ENCODE peak calls at places on chromosomes 4 and X, in four cellular contexts. Q, U, B and Z are unnamed samples.

GRCh38 chrX:19991350-19991718 is 473 bp upstream of the BCLAF3 start:
- DNase-seq in Q (no peak), U (no peak), B (no peak), Z (no peak)

GRCh38 chr4:72110886-72111285 is 79.1 kb downstream of the NPFFR2 start:
- DNase-seq in Q (no peak), U (no peak), B (no peak), Z (no peak)

GRCh38 chr4:110626532-110627153 is 3.8 kb upstream of the PITX2 start:
- DNase-seq in Q (no peak), U (no peak), B (no peak), Z (no peak)

GRCh38 chr4:184347251-184348239 is 126.8 kb downstream of the IRF2 start:
- DNase-seq in Q (peak), U (no peak), B (peak), Z (peak)

GRCh38 chr4:38099020-38099600 is 138.9 kb downstream of the PTTG2 start:
- DNase-seq in Q (no peak), U (no peak), B (no peak), Z (no peak)

GRCh38 chrX:16739574-16739973 is 20.2 kb downstream of the SYAP1 start:
- DNase-seq in Q (no peak), U (peak), B (no peak), Z (no peak)

GRCh38 chr4:126604273-126604867 is 1028.4 kb upstream of the INTU start:
- DNase-seq in Q (peak), U (peak), B (no peak), Z (peak)

GRCh38 chrX:41081821-41082220 is 3.4 kb upstream of the USP9X start:
- DNase-seq in Q (no peak), U (no peak), B (no peak), Z (no peak)

GRCh38 chrX:91414710-91415109 is 19.9 kb upstream of the PABPC5 start:
- DNase-seq in Q (peak), U (no peak), B (no peak), Z (peak)

GRCh38 chrX:45628041-45628440 is 427.4 kb upstream of the DIPK2B start:
- DNase-seq in Q (no peak), U (no peak), B (no peak), Z (no peak)

GRCh38 chr4:26284536-26284935 is 36.3 kb upstream of the RBPJ start:
- DNase-seq in Q (no peak), U (no peak), B (no peak), Z (no peak)

GRCh38 chr4:144343143-144343755 is 202.7 kb upstream of the GYPA start:
- DNase-seq in Q (no peak), U (no peak), B (no peak), Z (no peak)

GRCh38 chrX:24117288-24117687 is 32.2 kb upstream of the ZFX start:
- DNase-seq in Q (no peak), U (no peak), B (no peak), Z (no peak)

GRCh38 chr4:183540498-183540953 is 35.7 kb downstream of the ING2 start:
- DNase-seq in Q (no peak), U (no peak), B (no peak), Z (no peak)

GRCh38 chr4:5146248-5146647 is 95.0 kb downstream of the STK32B start:
- DNase-seq in Q (no peak), U (no peak), B (no peak), Z (no peak)

GRCh38 chr4:2241003-2241402 is 918 bp downstream of the HAUS3 start:
- DNase-seq in Q (no peak), U (no peak), B (no peak), Z (no peak)

GRCh38 chrX:100413231-100413630 is 3.2 kb upstream of the PCDH19 start:
- DNase-seq in Q (peak), U (peak), B (peak), Z (peak)

GRCh38 chr4:65498606-65499005 is 171.7 kb downstream of the EPHA5 start:
- DNase-seq in Q (no peak), U (no peak), B (no peak), Z (no peak)

GRCh38 chr4:94827481-94828110 is 69.8 kb downstream of the BMPR1B start:
- DNase-seq in Q (peak), U (no peak), B (no peak), Z (no peak)

GRCh38 chrX:70190225-70190624 is 12.9 kb downstream of the DGAT2L6 start:
- DNase-seq in Q (no peak), U (no peak), B (no peak), Z (no peak)

GRCh38 chr4:154551872-154552686 is 1.9 kb upstream of the PLRG1 start:
- DNase-seq in Q (peak), U (peak), B (peak), Z (peak)

GRCh38 chr4:107017681-107018321 is 18.3 kb downstream of the DKK2 start:
- DNase-seq in Q (no peak), U (no peak), B (no peak), Z (no peak)

GRCh38 chr4:92198711-92199110 is 105.1 kb upstream of the GRID2 start:
- DNase-seq in Q (no peak), U (no peak), B (no peak), Z (no peak)

GRCh38 chr4:15457401-15458201 is 12.1 kb upstream of the CC2D2A start:
- DNase-seq in Q (peak), U (peak), B (peak), Z (peak)

GRCh38 chrX:132488092-132488749 is 617 bp downstream of the MBNL3 start:
- DNase-seq in Q (no peak), U (no peak), B (no peak), Z (no peak)

GRCh38 chrX:132488819-132489255 is at the start of gene MBNL3:
- DNase-seq in Q (no peak), U (peak), B (no peak), Z (peak)

GRCh38 chrX:132489256-132490085 is 633 bp upstream of the MBNL3 start:
- DNase-seq in Q (no peak), U (no peak), B (no peak), Z (peak)

GRCh38 chrX:132491191-132491590 is 2.4 kb upstream of the MBNL3 start:
- DNase-seq in Q (no peak), U (peak), B (no peak), Z (no peak)

GRCh38 chrX:132490086-132490419 is 1.2 kb upstream of the MBNL3 start:
- DNase-seq in Q (no peak), U (peak), B (no peak), Z (no peak)
- TF ChIP-seq SP1 in Q (no peak), U (no peak), B (no peak), Z (no peak)

DNA sequence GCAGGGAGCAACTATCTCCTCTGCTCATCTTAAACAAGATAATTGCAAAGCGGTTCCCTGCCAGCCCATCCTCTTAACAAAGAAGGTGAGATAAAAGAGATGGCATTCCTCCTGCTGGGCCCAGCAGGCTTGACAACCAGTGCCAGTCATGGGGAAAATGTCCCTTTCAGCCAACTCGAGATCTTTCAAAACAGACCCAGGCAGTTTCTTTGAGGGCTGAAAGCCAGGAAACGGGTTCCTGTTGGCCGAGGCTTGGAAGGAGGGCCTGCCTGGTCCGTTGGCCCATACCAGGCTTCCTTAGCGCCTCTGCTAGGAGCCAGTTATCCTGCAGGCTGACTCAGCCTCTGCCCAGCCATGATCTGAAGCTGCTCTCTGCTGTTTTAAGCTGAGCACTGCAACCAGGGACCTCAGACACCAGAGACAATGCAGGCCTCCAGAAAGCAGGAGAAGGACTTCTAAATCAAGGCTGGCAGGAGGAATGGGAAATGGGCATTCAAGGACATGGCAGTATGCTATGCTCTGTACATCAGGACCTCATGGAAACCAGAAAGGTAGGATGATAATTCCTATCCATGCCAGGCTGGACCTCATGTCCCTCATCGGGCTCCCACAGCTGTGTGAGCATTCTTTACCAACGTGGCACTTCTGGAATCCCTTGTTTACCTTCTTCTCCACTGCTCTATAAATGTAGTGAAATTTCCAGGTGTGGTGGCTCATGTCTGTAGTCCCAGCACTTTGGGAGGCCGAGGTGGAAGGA is 42.4 kb upstream of the SLC2A9 start:
- DNase-seq in Q (no peak), U (peak), B (no peak), Z (no peak)
- TF ChIP-seq FOXK2 in Q (no peak), U (no peak), B (no peak), Z (no peak)

GRCh38 chr4:130322439-130322838 is 1226.5 kb downstream of the C4orf33 start:
- DNase-seq in Q (no peak), U (no peak), B (no peak), Z (no peak)
- TF ChIP-seq SP1 in Q (no peak), U (no peak), B (no peak), Z (no peak)

GRCh38 chr4:53014881-53015280 is 152.8 kb downstream of the RASL11B start:
- DNase-seq in Q (no peak), U (no peak), B (no peak), Z (no peak)

GRCh38 chr4:53014368-53014767 is 152.3 kb downstream of the RASL11B start:
- DNase-seq in Q (no peak), U (no peak), B (no peak), Z (no peak)

GRCh38 chr4:53011176-53011575 is 149.1 kb downstream of the RASL11B start:
- DNase-seq in Q (no peak), U (no peak), B (no peak), Z (no peak)

GRCh38 chr4:53013873-53014272 is 151.8 kb downstream of the RASL11B start:
- DNase-seq in Q (no peak), U (no peak), B (no peak), Z (no peak)

DNA sequence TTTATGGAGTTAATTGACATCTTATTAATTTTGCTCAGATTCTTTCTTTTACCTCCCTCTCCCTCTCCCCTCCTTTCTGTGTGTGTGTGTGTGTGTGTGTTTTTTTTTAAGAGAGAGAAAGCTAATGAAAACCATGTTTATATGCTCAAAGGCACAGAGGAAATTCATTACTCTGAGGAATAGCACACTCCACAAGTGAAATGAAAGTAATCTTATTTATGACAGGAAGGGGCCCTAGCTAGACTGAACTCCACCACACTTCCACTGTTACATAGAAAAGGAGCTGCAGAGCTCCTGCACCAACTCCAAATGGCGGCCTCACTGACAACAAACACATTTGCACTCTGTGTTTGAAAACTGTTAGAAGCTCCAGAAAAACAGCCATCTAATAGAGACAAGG is 150.6 kb downstream of the RASL11B start:
- DNase-seq in Q (no peak), U (no peak), B (no peak), Z (no peak)
- TF ChIP-seq FOXK2 in Q (no peak), U (no peak), B (no peak), Z (no peak)

GRCh38 chr4:101556845-101557244 is 209.5 kb upstream of the PPP3CA start:
- DNase-seq in Q (no peak), U (no peak), B (no peak), Z (no peak)
- TF ChIP-seq SP1 in Q (no peak), U (no peak), B (no peak), Z (no peak)

GRCh38 chr4:168843635-168844034 is 166.4 kb downstream of the CBR4 start:
- DNase-seq in Q (no peak), U (no peak), B (no peak), Z (no peak)
- TF ChIP-seq FOXK2 in Q (no peak), U (no peak), B (no peak), Z (no peak)